ENCODE peak calls at places on chromosomes 16 and 17, in five cellular contexts. T is Calu3, Z is fibroblast of pulmonary artery, O is astrocyte of the spinal cord, Y is lower leg skin. L is an unnamed sample.

GRCh38 chr16:87692756-87693155 is 73.0 kb downstream of the KLHDC4 start:
- DNase-seq in Y (no peak), T (peak; percentile 24), O (no peak), Z (no peak), L (no peak)

GRCh38 chr16:87441886-87442580 is 49.9 kb downstream of the MAP1LC3B start:
- DNase-seq in Y (no peak), Z (peak; percentile 17), O (no peak), T (no peak), L (no peak)

GRCh38 chr17:36183811-36184765 is 7.7 kb upstream of the TBC1D3B start:
- DNase-seq in Y (peak; percentile 67), T (no peak), O (no peak), Z (no peak), L (no peak)

GRCh38 chr16:7914738-7915137 is 582.1 kb downstream of the RBFOX1 start:
- DNase-seq in O (no peak), T (no peak), Z (no peak), Y (no peak), L (no peak)

GRCh38 chr17:73496232-73496631 is 148.0 kb downstream of the SDK2 start:
- DNase-seq in Y (no peak), O (no peak), T (no peak), Z (no peak), L (no peak)

GRCh38 chr16:30899794-30900193 is 3.4 kb downstream of the CTF1 start:
- DNase-seq in O (no peak), T (no peak), Y (no peak), Z (no peak), L (no peak)

GRCh38 chr17:5236871-5237540 is 2.3 kb upstream of the SCIMP start:
- DNase-seq in T (no peak), Y (no peak), Z (no peak), O (no peak), L (no peak)

GRCh38 chr16:79561729-79562128 is 38.8 kb downstream of the MAF start:
- DNase-seq in Z (no peak), Y (no peak), T (no peak), O (no peak), L (no peak)

GRCh38 chr17:61203765-61204164 is 195.9 kb upstream of the TBX2 start:
- DNase-seq in T (no peak), Z (no peak), O (no peak), Y (no peak), L (no peak)

GRCh38 chr17:19354123-19354522 is 8.4 kb downstream of the B9D1 start:
- DNase-seq in O (peak; percentile 86), T (no peak), Y (no peak), Z (peak; percentile 83), L (no peak)

GRCh38 chr17:81966343-81967243 is 5.6 kb upstream of the NOTUM start:
- DNase-seq in Y (no peak), T (no peak), O (no peak), Z (peak; percentile 49), L (no peak)

GRCh38 chr17:64216385-64217248 is 46.4 kb downstream of the TEX2 start:
- DNase-seq in T (peak; percentile 4), Y (no peak), O (peak; percentile 69), Z (peak; percentile 62), L (no peak)

GRCh38 chr16:66247516-66248089 is 118.9 kb upstream of the CDH5 start:
- DNase-seq in Y (peak; percentile 91), Z (peak; percentile 75), T (no peak), O (peak; percentile 38), L (no peak)

GRCh38 chr17:81094744-81095607 is 60.0 kb downstream of the BAIAP2 start:
- DNase-seq in O (peak; percentile 100), T (peak; percentile 81), Z (peak; percentile 99), Y (peak; percentile 97), L (peak; percentile 88)

GRCh38 chr17:20189322-20189721 is 180.2 kb downstream of the SPECC1 start:
- DNase-seq in Z (peak; percentile 14), O (peak; percentile 50), Y (no peak), T (no peak), L (no peak)

GRCh38 chr16:86343111-86343642 is 167.2 kb upstream of the FOXF1 start:
- DNase-seq in O (peak; percentile 66), Y (no peak), Z (peak; percentile 85), T (no peak), L (no peak)

GRCh38 chr17:69853533-69854262 is 221.3 kb upstream of the KCNJ16 start:
- DNase-seq in O (no peak), Y (no peak), Z (peak; percentile 75), T (no peak), L (no peak)

GRCh38 chr16:31875112-31875803 is 1.7 kb downstream of the ZNF267 start:
- DNase-seq in Y (no peak), O (peak; percentile 29), Z (peak; percentile 38), T (no peak), L (no peak)

GRCh38 chr17:28726912-28727726 is 1.1 kb upstream of the TLCD1 start:
- DNase-seq in O (peak; percentile 97), Y (peak; percentile 98), T (peak; percentile 95), Z (peak; percentile 94), L (peak; percentile 84)

GRCh38 chr17:28728364-28729200 is at the start of gene NEK8:
- DNase-seq in T (peak; percentile 98), Y (peak; percentile 100), Z (peak; percentile 94), O (peak; percentile 93), L (peak; percentile 99)

GRCh38 chr17:28725660-28726395 is at the start of gene TLCD1:
- DNase-seq in O (peak; percentile 69), T (peak; percentile 76), Y (peak; percentile 91), Z (peak; percentile 74), L (no peak)

GRCh38 chr17:28726396-28726911 is 421 bp upstream of the TLCD1 start:
- DNase-seq in Y (peak; percentile 96), T (peak; percentile 69), Z (peak; percentile 41), O (peak; percentile 71), L (no peak)

GRCh38 chr17:28727727-28728363 is 743 bp upstream of the NEK8 start:
- DNase-seq in Y (peak; percentile 93), Z (peak; percentile 31), T (peak; percentile 74), O (peak; percentile 43), L (peak; percentile 62)
- TF ChIP-seq CTCF in Y (no peak), Z (peak; percentile 28), T (no peak), O (peak; percentile 32), L (no peak)

GRCh38 chr17:76147211-76148014 is 6.4 kb upstream of the FOXJ1 start:
- DNase-seq in Z (peak; percentile 53), Y (no peak), O (peak; percentile 32), T (no peak), L (no peak)
- TF ChIP-seq CTCF in Z (peak; percentile 63), Y (no peak), O (peak; percentile 63), T (peak; percentile 40), L (no peak)

DNA sequence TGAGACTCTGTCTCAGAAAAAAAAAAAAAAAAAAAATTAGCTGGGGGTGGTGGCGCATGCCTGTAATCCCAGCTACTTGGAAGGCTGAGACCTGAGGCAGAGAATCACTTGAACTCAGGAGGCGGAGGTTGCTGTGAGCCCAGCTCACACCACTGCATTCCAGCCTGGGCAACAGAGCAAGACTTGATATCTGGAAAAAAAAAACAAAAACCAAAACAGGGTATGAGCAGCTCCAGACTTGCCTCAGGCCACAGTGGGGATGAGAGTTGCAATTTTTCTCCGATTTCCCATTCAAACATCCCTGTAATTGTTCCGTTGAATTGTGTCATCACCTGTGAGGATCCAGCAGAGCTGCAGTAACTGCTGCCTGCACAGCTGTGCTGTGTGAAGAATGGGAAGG is 150.1 kb downstream of the VPS53 start:
- DNase-seq in O (no peak), T (no peak), Z (peak; percentile 15), Y (no peak), L (no peak)
- TF ChIP-seq CTCF in O (no peak), T (no peak), Z (no peak), Y (no peak), L (no peak)

GRCh38 chr16:2005646-2006045 is 4.0 kb downstream of the ZNF598 start:
- DNase-seq in O (no peak), Y (no peak), Z (no peak), T (no peak), L (no peak)
- TF ChIP-seq CTCF in O (no peak), Y (no peak), Z (no peak), T (no peak), L (no peak)

GRCh38 chr17:79137015-79137770 is 62.6 kb downstream of the ENGASE start:
- DNase-seq in Y (no peak), O (no peak), Z (no peak), T (no peak), L (no peak)
- TF ChIP-seq CTCF in Y (no peak), O (no peak), Z (no peak), T (no peak), L (no peak)

GRCh38 chr16:24906901-24907300 is 61.1 kb downstream of the SLC5A11 start:
- DNase-seq in O (no peak), T (no peak), Z (no peak), Y (no peak), L (no peak)

GRCh38 chr16:24908716-24909115 is 63.0 kb downstream of the SLC5A11 start:
- DNase-seq in T (no peak), Y (no peak), Z (no peak), O (no peak), L (no peak)

GRCh38 chr16:24909856-24910255 is 64.1 kb downstream of the SLC5A11 start:
- DNase-seq in Z (no peak), Y (no peak), O (no peak), T (no peak), L (no peak)

DNA sequence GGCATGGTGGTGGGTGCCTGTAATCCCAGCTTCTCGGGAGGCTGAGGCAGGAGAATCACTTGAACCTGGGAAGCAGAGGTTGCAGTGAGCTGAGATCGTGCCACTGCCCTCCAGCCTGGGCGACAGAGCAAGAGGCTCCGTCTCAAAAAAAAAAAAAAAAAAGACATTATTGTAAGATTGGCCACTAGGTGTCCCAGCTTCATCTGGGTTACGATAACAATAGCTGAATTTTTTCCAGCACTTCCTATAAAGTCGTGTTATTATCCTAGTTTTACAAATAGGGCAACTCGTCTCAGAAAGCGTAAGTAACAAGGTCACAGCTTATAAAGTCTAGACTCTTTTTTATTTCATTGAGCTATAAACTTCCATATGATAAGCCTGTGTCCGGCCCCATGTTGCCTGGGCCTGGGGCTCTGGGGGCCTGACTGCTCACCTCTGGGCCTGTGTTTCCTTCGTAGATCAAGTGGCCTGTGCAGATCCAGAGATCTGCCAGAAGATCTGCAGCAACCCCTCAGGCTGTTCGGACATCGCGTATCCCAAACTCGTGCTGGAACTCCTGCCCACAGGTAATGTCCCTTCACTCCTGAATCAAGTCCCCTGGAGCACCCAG is 60.5 kb downstream of the SLC5A11 start:
- DNase-seq in T (no peak), Y (no peak), Z (peak; percentile 56), O (peak; percentile 36), L (no peak)
- TF ChIP-seq CTCF in T (peak; percentile 33), Y (no peak), Z (peak; percentile 52), O (peak; percentile 39), L (no peak)

DNA sequence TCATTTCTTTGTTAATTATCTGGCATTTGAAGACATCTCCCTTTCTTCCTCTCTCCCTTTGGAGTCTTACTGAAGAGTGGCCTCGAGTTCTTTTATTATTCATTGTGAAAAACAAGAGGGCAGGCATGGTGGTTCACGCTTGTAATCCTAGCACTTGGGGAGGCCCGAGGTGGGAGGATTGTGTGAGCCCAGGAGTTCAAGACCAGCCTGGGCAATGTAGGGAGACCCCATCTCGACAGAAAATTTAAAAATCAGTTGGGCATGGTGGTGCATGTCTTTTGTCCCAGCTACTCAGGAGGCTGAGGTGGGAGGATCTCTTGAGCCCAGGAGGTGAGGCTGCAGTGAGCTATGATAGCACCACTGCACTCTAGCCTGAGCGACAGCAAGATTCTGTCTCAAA is 20.1 kb downstream of the BPTF start:
- DNase-seq in Z (no peak), Y (no peak), T (no peak), O (no peak), L (no peak)
- TF ChIP-seq CTCF in Z (no peak), Y (no peak), T (no peak), O (no peak), L (no peak)